ENCODE peak calls at places on chromosome 14, in four cellular contexts. T is Daoy, D is kidney tubule cell, H is GM06990. E is an unnamed sample.

GRCh38 chr14:23578560-23579310 is at the start of gene JPH4:
- DNase-seq in T (no peak), D (no peak), H (no peak), E (no peak)

GRCh38 chr14:96309128-96309906 is 53.3 kb downstream of the BDKRB1 start:
- DNase-seq in D (peak), H (no peak), T (no peak), E (no peak)

GRCh38 chr14:61203059-61203753 is 77.9 kb downstream of the TMEM30B start:
- DNase-seq in T (no peak), D (no peak), H (no peak), E (no peak)

GRCh38 chr14:88476375-88476774 is 78.4 kb downstream of the PTPN21 start:
- DNase-seq in D (no peak), T (no peak), H (no peak), E (no peak)

GRCh38 chr14:104551851-104552737 is 27.5 kb upstream of the C14orf180 start:
- DNase-seq in H (no peak), T (no peak), D (no peak), E (no peak)

GRCh38 chr14:23548351-23549318 is 2.9 kb downstream of the ZFHX2 start:
- DNase-seq in H (no peak), D (no peak), T (peak), E (no peak)

GRCh38 chr14:23164250-23164649 is 19.2 kb downstream of the SLC7A8 start:
- DNase-seq in T (peak), D (no peak), H (no peak), E (no peak)

GRCh38 chr14:68222154-68222553 is 402.6 kb downstream of the RAD51B start:
- DNase-seq in H (no peak), T (no peak), D (no peak), E (no peak)

E was measured in A172.